ENCODE peak calls at places on chromosomes 1 and 21, in eight cellular contexts. R is cardiac muscle cell, M is BJ, T is tibial artery, H is epithelial cell of esophagus, Q is transverse colon, B is ascending aorta, U is astrocyte of the cerebellum. N is an unnamed sample.

GRCh38 chr1:23217421-23218115 is at the start of gene HTR1D:
- DNase-seq in R (peak; percentile 41), M (no peak), T (no peak), H (no peak), Q (peak; percentile 14), B (no peak), U (no peak), N (no peak)

GRCh38 chr1:29284961-29285560 is 48.7 kb downstream of the PTPRU start:
- DNase-seq in R (no peak), M (no peak), T (no peak), H (no peak), Q (no peak), B (no peak), U (no peak), N (no peak)

GRCh38 chr1:6028042-6028895 is 17.4 kb upstream of the KCNAB2 start:
- DNase-seq in R (no peak), M (no peak), T (no peak), H (peak; percentile 7), Q (peak; percentile 43), B (peak; percentile 20), U (no peak), N (peak; percentile 19)

GRCh38 chr1:221778535-221779142 is 36.8 kb upstream of the DUSP10 start:
- DNase-seq in R (no peak), M (no peak), T (no peak), H (no peak), Q (peak; percentile 33), B (no peak), U (no peak), N (no peak)

GRCh38 chr1:220999872-221000863 is 120.9 kb downstream of the HLX start:
- DNase-seq in R (no peak), M (no peak), T (no peak), H (peak; percentile 4), Q (peak; percentile 13), B (no peak), U (no peak), N (no peak)

GRCh38 chr1:66552829-66553228 is 18.9 kb downstream of the SGIP1 start:
- DNase-seq in R (no peak), M (no peak), T (no peak), H (no peak), Q (no peak), B (no peak), U (no peak), N (peak; percentile 43)

GRCh38 chr1:184405094-184405493 is 18.3 kb downstream of the C1orf21 start:
- DNase-seq in R (no peak), M (no peak), T (no peak), H (no peak), Q (no peak), B (no peak), U (no peak), N (no peak)

GRCh38 chr21:14759285-14759684 is 213.2 kb upstream of the SAMSN1 start:
- DNase-seq in R (no peak), M (no peak), T (no peak), H (no peak), Q (no peak), B (no peak), U (no peak), N (no peak)

GRCh38 chr1:224874775-224875174 is 54.7 kb upstream of the DNAH14 start:
- DNase-seq in R (no peak), M (no peak), T (no peak), H (no peak), Q (no peak), B (no peak), U (no peak), N (no peak)

GRCh38 chr1:211928993-211929637 is 98.6 kb upstream of the LPGAT1 start:
- DNase-seq in R (no peak), M (no peak), T (no peak), H (peak; percentile 76), Q (peak; percentile 71), B (no peak), U (no peak), N (peak; percentile 50)

GRCh38 chr1:109769335-109770078 is 5.8 kb upstream of the EPS8L3 start:
- DNase-seq in R (no peak), M (peak; percentile 31), T (no peak), H (peak; percentile 83), Q (peak; percentile 3), B (no peak), U (peak; percentile 58), N (peak; percentile 92)

GRCh38 chr21:45511661-45512431 is 30.4 kb downstream of the SLC19A1 start:
- DNase-seq in R (no peak), M (no peak), T (peak; percentile 66), H (no peak), Q (no peak), B (no peak), U (no peak), N (no peak)

GRCh38 chr1:84401156-84401555 is 2.9 kb downstream of the DNASE2B start:
- DNase-seq in R (no peak), M (no peak), T (no peak), H (no peak), Q (no peak), B (no peak), U (no peak), N (no peak)

GRCh38 chr21:38645282-38645681 is 147.0 kb upstream of the ERG start:
- DNase-seq in R (no peak), M (peak; percentile 48), T (no peak), H (peak; percentile 92), Q (no peak), B (no peak), U (peak; percentile 70), N (peak; percentile 87)

GRCh38 chr1:166300767-166301166 is 134.0 kb upstream of the FAM78B start:
- DNase-seq in R (no peak), M (no peak), T (no peak), H (no peak), Q (no peak), B (no peak), U (no peak), N (no peak)

GRCh38 chr1:147077081-147077480 is 95.2 kb downstream of the PRKAB2 start:
- DNase-seq in R (no peak), M (no peak), T (no peak), H (no peak), Q (no peak), B (no peak), U (no peak), N (no peak)

GRCh38 chr1:147072371-147073061 is 99.8 kb downstream of the PRKAB2 start:
- DNase-seq in R (peak; percentile 46), M (no peak), T (no peak), H (peak; percentile 44), Q (no peak), B (no peak), U (no peak), N (no peak)

GRCh38 chr1:147076442-147076841 is 95.8 kb downstream of the PRKAB2 start:
- DNase-seq in R (no peak), M (no peak), T (no peak), H (no peak), Q (no peak), B (no peak), U (no peak), N (no peak)

GRCh38 chr1:147071142-147071541 is 101.1 kb downstream of the PRKAB2 start:
- DNase-seq in R (no peak), M (no peak), T (no peak), H (no peak), Q (no peak), B (no peak), U (no peak), N (no peak)

DNA sequence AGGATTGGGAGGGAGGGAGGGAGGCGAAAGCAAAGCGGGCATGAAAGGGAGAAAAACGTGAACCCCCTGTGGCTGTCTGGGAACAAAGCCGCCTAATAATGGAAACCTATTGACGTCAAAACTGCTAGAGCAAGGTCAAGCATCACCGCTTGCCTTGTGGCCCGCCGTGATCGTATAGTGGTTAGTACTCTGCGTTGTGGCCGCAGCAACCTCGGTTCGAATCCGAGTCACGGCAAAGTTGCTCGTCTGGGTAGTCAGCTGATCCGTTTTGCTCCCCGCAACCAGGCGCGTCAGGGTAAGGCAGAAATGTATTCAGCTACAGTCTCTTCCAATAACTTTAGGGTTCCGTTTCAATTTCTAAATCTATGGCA is 99.2 kb downstream of the PRKAB2 start:
- DNase-seq in R (no peak), M (no peak), T (no peak), H (peak; percentile 28), Q (no peak), B (no peak), U (no peak), N (no peak)
- H3K4me3 ChIP-seq in R (no peak overlapping the region), M (no peak overlapping the region), T (peak overlapping the region; percentile 25), H (peak overlapping the region; percentile 34), Q (no peak overlapping the region), B (peak overlapping the region; percentile 44), U (no peak overlapping the region), N (no peak overlapping the region)

DNA sequence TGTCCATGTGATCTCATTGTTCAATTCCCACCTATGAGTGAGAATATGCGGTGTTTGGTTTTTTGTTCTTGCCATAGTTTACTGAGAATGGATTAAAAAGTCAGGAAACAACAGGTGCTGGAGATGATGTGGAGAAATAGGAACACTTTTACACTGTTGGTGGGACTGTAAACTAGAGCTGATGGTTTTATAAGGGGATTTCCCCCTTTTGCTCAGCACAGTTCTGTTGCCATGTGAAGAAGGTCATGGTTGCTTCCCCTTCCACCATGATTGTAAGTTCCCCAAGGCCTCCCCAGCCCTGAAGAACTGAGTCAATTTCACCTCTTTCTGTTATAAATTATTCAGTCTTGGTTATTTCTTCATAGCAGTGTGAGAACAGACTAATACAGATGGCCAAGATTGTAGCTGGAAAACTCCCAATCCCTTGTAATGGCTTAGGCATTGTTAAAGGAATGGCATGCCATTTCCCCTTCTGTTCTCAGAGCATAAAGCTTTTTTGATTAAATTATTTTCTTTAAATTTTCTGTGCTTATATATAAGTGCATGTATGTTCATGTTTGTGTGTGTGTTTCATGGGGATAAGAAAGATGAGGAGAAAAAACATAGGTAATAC is 144.8 kb downstream of the BACH1 start:
- DNase-seq in R (no peak), M (peak; percentile 4), T (no peak), H (no peak), Q (no peak), B (no peak), U (no peak), N (no peak)
- TF ChIP-seq CTCF in R (no peak), M (no peak), T (no peak), H (no peak), Q (no peak), B (no peak), U (no peak), N (no peak)

DNA sequence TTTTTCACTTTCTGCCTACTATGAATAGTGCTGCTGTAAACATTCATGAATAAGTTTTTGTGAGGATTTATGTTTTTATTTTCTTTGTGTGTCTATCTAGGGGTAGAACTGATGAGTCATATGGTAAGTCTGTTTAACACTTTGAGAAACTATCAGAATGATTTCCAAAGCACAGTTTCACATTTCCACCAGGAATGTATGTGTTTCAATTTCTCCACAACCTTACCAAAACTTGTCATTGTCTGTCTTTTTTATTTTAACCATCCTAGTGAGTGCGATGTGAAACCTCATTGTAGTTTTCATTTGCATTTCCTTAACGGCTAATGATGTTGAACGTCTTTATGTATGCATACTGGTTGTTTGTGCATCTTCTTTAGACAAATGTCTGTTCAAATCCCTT is 23.5 kb downstream of the RNASEL start:
- DNase-seq in R (no peak), M (no peak), T (no peak), H (no peak), Q (no peak), B (no peak), U (no peak), N (peak; percentile 39)
- H3K4me3 ChIP-seq in R (no peak overlapping the region), M (no peak overlapping the region), T (no peak overlapping the region), H (no peak overlapping the region), Q (no peak overlapping the region), B (no peak overlapping the region), U (no peak overlapping the region), N (no peak overlapping the region)

DNA sequence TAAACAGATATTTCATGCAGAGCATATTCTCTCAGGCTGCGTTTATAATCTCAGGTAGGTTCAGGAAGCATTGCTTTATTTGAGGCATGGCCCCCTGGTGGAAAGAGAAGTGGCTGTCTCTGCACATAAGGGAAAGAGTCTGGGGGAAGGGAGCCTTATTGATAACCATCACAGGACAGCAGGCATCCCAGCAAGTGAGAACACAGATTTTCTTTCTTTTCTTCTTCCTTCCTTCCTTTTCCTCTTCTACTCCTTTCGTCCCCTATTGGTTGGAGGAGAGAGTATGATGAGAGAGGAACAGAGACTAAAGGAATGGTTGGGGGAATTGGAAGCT is 21.9 kb downstream of the TSNAX start:
- DNase-seq in R (peak; percentile 43), M (no peak), T (no peak), H (peak; percentile 41), Q (no peak), B (no peak), U (no peak), N (peak; percentile 47)
- TF ChIP-seq CTCF in R (peak; percentile 48), M (peak; percentile 37), T (no peak), H (peak; percentile 43), Q (no peak), B (no peak), U (peak; percentile 53), N (peak; percentile 71)